ENCODE peak calls at places on chromosomes 12 and 14, in ten cellular contexts. One of them, this sample, is unnamed.

GRCh38 chr14:42499137-42499536 is 892.5 kb downstream of the LRFN5 start:
- DNase-seq in NCI-H1048: no peak
- DNase-seq in GM20000: no peak
- DNase-seq in activated CD4-positive, alpha-beta T cell treated with anti-CD3 and anti-CD28 coated beads for 4 hours: no peak
- DNase-seq in GM03348: no peak
- DNase-seq in uterus: no peak
- DNase-seq in CD4-positive, CD25-positive, alpha-beta regulatory T cell: no peak
- DNase-seq in effector memory CD4-positive, alpha-beta T cell: no peak
- DNase-seq in NCI-H524: no peak
- DNase-seq in GM23248: no peak
- DNase-seq in this sample: no peak

GRCh38 chr12:106739318-106739717 is 35.2 kb upstream of the RIC8B start:
- DNase-seq in uterus: no peak
- DNase-seq in activated CD4-positive, alpha-beta T cell treated with anti-CD3 and anti-CD28 coated beads for 4 hours: no peak
- DNase-seq in NCI-H1048: no peak
- DNase-seq in CD4-positive, CD25-positive, alpha-beta regulatory T cell: no peak
- DNase-seq in NCI-H524: no peak
- DNase-seq in GM20000: no peak
- DNase-seq in GM23248: no peak
- DNase-seq in GM03348: no peak
- DNase-seq in effector memory CD4-positive, alpha-beta T cell: no peak
- DNase-seq in this sample: no peak

GRCh38 chr14:80585506-80585835 is 356.1 kb downstream of the CEP128 start:
- DNase-seq in NCI-H1048: no peak
- DNase-seq in activated CD4-positive, alpha-beta T cell treated with anti-CD3 and anti-CD28 coated beads for 4 hours: no peak
- DNase-seq in effector memory CD4-positive, alpha-beta T cell: no peak
- DNase-seq in CD4-positive, CD25-positive, alpha-beta regulatory T cell: no peak
- DNase-seq in NCI-H524: no peak
- DNase-seq in GM23248: no peak
- DNase-seq in GM20000: no peak
- DNase-seq in GM03348: no peak
- DNase-seq in uterus: no peak
- DNase-seq in this sample: no peak

GRCh38 chr12:53324113-53324778 is 2.8 kb upstream of the AAAS start:
- DNase-seq in GM20000: peak
- DNase-seq in uterus: peak
- DNase-seq in GM23248: no peak
- DNase-seq in CD4-positive, CD25-positive, alpha-beta regulatory T cell: peak
- DNase-seq in GM03348: no peak
- DNase-seq in NCI-H1048: no peak
- DNase-seq in activated CD4-positive, alpha-beta T cell treated with anti-CD3 and anti-CD28 coated beads for 4 hours: peak
- DNase-seq in effector memory CD4-positive, alpha-beta T cell: peak
- DNase-seq in NCI-H524: no peak
- DNase-seq in this sample: no peak

GRCh38 chr12:53347905-53348304 is 11.8 kb upstream of the SP7 start:
- DNase-seq in effector memory CD4-positive, alpha-beta T cell: no peak
- DNase-seq in GM23248: no peak
- DNase-seq in activated CD4-positive, alpha-beta T cell treated with anti-CD3 and anti-CD28 coated beads for 4 hours: no peak
- DNase-seq in GM20000: no peak
- DNase-seq in CD4-positive, CD25-positive, alpha-beta regulatory T cell: no peak
- DNase-seq in uterus: no peak
- DNase-seq in NCI-H524: no peak
- DNase-seq in NCI-H1048: no peak
- DNase-seq in GM03348: no peak
- DNase-seq in this sample: no peak

GRCh38 chr12:26153421-26154154 is 28.8 kb upstream of the BHLHE41 start:
- DNase-seq in CD4-positive, CD25-positive, alpha-beta regulatory T cell: no peak
- DNase-seq in activated CD4-positive, alpha-beta T cell treated with anti-CD3 and anti-CD28 coated beads for 4 hours: no peak
- DNase-seq in GM20000: no peak
- DNase-seq in GM03348: peak
- DNase-seq in effector memory CD4-positive, alpha-beta T cell: no peak
- DNase-seq in NCI-H1048: no peak
- DNase-seq in uterus: peak
- DNase-seq in NCI-H524: no peak
- DNase-seq in GM23248: peak
- DNase-seq in this sample: no peak

GRCh38 chr14:101600891-101601602 is 39.8 kb downstream of the DIO3 start:
- DNase-seq in GM20000: no peak
- DNase-seq in uterus: no peak
- DNase-seq in NCI-H524: no peak
- DNase-seq in NCI-H1048: no peak
- DNase-seq in GM03348: no peak
- DNase-seq in effector memory CD4-positive, alpha-beta T cell: no peak
- DNase-seq in CD4-positive, CD25-positive, alpha-beta regulatory T cell: no peak
- DNase-seq in GM23248: no peak
- DNase-seq in activated CD4-positive, alpha-beta T cell treated with anti-CD3 and anti-CD28 coated beads for 4 hours: no peak
- DNase-seq in this sample: peak

GRCh38 chr12:124709722-124710656 is 142.6 kb upstream of the NCOR2 start:
- DNase-seq in NCI-H524: no peak
- DNase-seq in GM20000: no peak
- DNase-seq in GM03348: peak
- DNase-seq in uterus: no peak
- DNase-seq in effector memory CD4-positive, alpha-beta T cell: no peak
- DNase-seq in CD4-positive, CD25-positive, alpha-beta regulatory T cell: no peak
- DNase-seq in activated CD4-positive, alpha-beta T cell treated with anti-CD3 and anti-CD28 coated beads for 4 hours: no peak
- DNase-seq in GM23248: peak
- DNase-seq in NCI-H1048: no peak
- DNase-seq in this sample: no peak

GRCh38 chr14:69643430-69644200 is 32.2 kb downstream of the SUSD6 start:
- DNase-seq in uterus: peak
- DNase-seq in GM23248: peak
- DNase-seq in CD4-positive, CD25-positive, alpha-beta regulatory T cell: peak
- DNase-seq in NCI-H524: no peak
- DNase-seq in NCI-H1048: no peak
- DNase-seq in GM20000: no peak
- DNase-seq in activated CD4-positive, alpha-beta T cell treated with anti-CD3 and anti-CD28 coated beads for 4 hours: peak
- DNase-seq in effector memory CD4-positive, alpha-beta T cell: no peak
- DNase-seq in GM03348: no peak
- DNase-seq in this sample: no peak

GRCh38 chr12:66190519-66191406 is 1.7 kb downstream of the IRAK3 start:
- DNase-seq in GM20000: no peak
- DNase-seq in activated CD4-positive, alpha-beta T cell treated with anti-CD3 and anti-CD28 coated beads for 4 hours: no peak
- DNase-seq in CD4-positive, CD25-positive, alpha-beta regulatory T cell: no peak
- DNase-seq in GM03348: no peak
- DNase-seq in effector memory CD4-positive, alpha-beta T cell: no peak
- DNase-seq in NCI-H524: no peak
- DNase-seq in NCI-H1048: no peak
- DNase-seq in uterus: no peak
- DNase-seq in GM23248: peak
- DNase-seq in this sample: no peak

GRCh38 chr14:45083979-45084722 is at the start of gene PRPF39:
- DNase-seq in CD4-positive, CD25-positive, alpha-beta regulatory T cell: peak
- DNase-seq in GM23248: peak
- DNase-seq in GM03348: peak
- DNase-seq in effector memory CD4-positive, alpha-beta T cell: peak
- DNase-seq in GM20000: peak
- DNase-seq in NCI-H1048: peak
- DNase-seq in activated CD4-positive, alpha-beta T cell treated with anti-CD3 and anti-CD28 coated beads for 4 hours: peak
- DNase-seq in NCI-H524: peak
- DNase-seq in uterus: peak
- DNase-seq in this sample: peak

GRCh38 chr14:96844857-96845570 is 47.8 kb downstream of the VRK1 start:
- DNase-seq in activated CD4-positive, alpha-beta T cell treated with anti-CD3 and anti-CD28 coated beads for 4 hours: no peak
- DNase-seq in uterus: no peak
- DNase-seq in GM20000: peak
- DNase-seq in GM23248: no peak
- DNase-seq in CD4-positive, CD25-positive, alpha-beta regulatory T cell: no peak
- DNase-seq in NCI-H524: no peak
- DNase-seq in GM03348: no peak
- DNase-seq in NCI-H1048: no peak
- DNase-seq in effector memory CD4-positive, alpha-beta T cell: no peak
- DNase-seq in this sample: no peak

GRCh38 chr12:88549929-88550328 is 30.3 kb downstream of the KITLG start:
- DNase-seq in uterus: no peak
- DNase-seq in GM20000: no peak
- DNase-seq in GM03348: no peak
- DNase-seq in effector memory CD4-positive, alpha-beta T cell: no peak
- DNase-seq in GM23248: no peak
- DNase-seq in activated CD4-positive, alpha-beta T cell treated with anti-CD3 and anti-CD28 coated beads for 4 hours: no peak
- DNase-seq in NCI-H524: no peak
- DNase-seq in CD4-positive, CD25-positive, alpha-beta regulatory T cell: no peak
- DNase-seq in NCI-H1048: no peak
- DNase-seq in this sample: no peak

This sample was measured in sciatic nerve.